ENCODE peak calls at places on chromosomes 5 and 9, in ten cellular contexts. R is AG08395, D is colonic mucosa, I is KBM-7, C is CD14-positive monocyte, L is fibroblast of mammary gland, G is MV-4-11, W is neural progenitor cell, B is dermis microvascular lymphatic vessel endothelial cell, F is Calu3. T is an unnamed sample.
A peak's percentile ranks its signal among the peaks of the same experiment; 100 is the strongest.

GRCh38 chr5:128062172-128062746 is 21.3 kb upstream of the SLC12A2 start:
- DNase-seq in R (peak; percentile 58), D (peak; percentile 53), I (no peak), C (no peak), L (peak; percentile 67), G (no peak), W (no peak), B (no peak), F (peak; percentile 26), T (no peak)

GRCh38 chr5:131965826-131966415 is 20.5 kb upstream of the MEIKIN start:
- DNase-seq in R (no peak), D (no peak), I (no peak), C (no peak), L (no peak), G (no peak), W (no peak), B (no peak), F (no peak), T (no peak)

GRCh38 chr5:40681351-40682311 is 1.9 kb downstream of the PTGER4 start:
- DNase-seq in R (peak; percentile 20), D (peak; percentile 61), I (no peak), C (peak; percentile 65), L (peak; percentile 32), G (peak; percentile 35), W (peak; percentile 63), B (no peak), F (peak; percentile 36), T (no peak)

GRCh38 chr5:168746893-168747640 is 167.9 kb upstream of the PANK3 start:
- DNase-seq in R (no peak), D (no peak), I (no peak), C (no peak), L (no peak), G (no peak), W (no peak), B (no peak), F (no peak), T (no peak)

GRCh38 chr9:135825435-135826187 is 81.7 kb downstream of the CAMSAP1 start:
- DNase-seq in R (no peak), D (no peak), I (no peak), C (no peak), L (no peak), G (no peak), W (no peak), B (no peak), F (no peak), T (no peak)

GRCh38 chr5:83277154-83277553 is 194.4 kb upstream of the VCAN start:
- DNase-seq in R (no peak), D (no peak), I (no peak), C (no peak), L (no peak), G (no peak), W (no peak), B (no peak), F (no peak), T (no peak)

GRCh38 chr5:106510321-106510720 is 1160.4 kb downstream of the EFNA5 start:
- DNase-seq in R (no peak), D (no peak), I (no peak), C (no peak), L (no peak), G (no peak), W (no peak), B (no peak), F (no peak), T (no peak)

GRCh38 chr9:133113928-133114351 is 7.1 kb downstream of the RALGDS start:
- DNase-seq in R (no peak), D (no peak), I (no peak), C (no peak), L (no peak), G (peak; percentile 42), W (no peak), B (no peak), F (no peak), T (no peak)

GRCh38 chr5:94031631-94032030 is 290.2 kb upstream of the POU5F2 start:
- DNase-seq in R (peak; percentile 14), D (no peak), I (no peak), C (no peak), L (peak; percentile 58), G (no peak), W (no peak), B (no peak), F (no peak), T (no peak)

GRCh38 chr5:4563400-4563799 is 576.7 kb upstream of the ADAMTS16 start:
- DNase-seq in R (no peak), D (no peak), I (no peak), C (no peak), L (peak; percentile 5), G (peak; percentile 43), W (peak; percentile 85), B (no peak), F (no peak), T (peak; percentile 22)

GRCh38 chr9:131289301-131290038 is at the start of gene PLPP7:
- DNase-seq in R (peak; percentile 91), D (no peak), I (no peak), C (no peak), L (peak; percentile 90), G (peak; percentile 42), W (peak; percentile 69), B (peak; percentile 6), F (no peak), T (peak; percentile 10)

GRCh38 chr9:105725370-105725769 is 31.0 kb downstream of the TMEM38B start:
- DNase-seq in R (no peak), D (no peak), I (no peak), C (no peak), L (no peak), G (no peak), W (no peak), B (no peak), F (no peak), T (no peak)

GRCh38 chr5:10860645-10861455 is 99.8 kb upstream of the DAP start:
- DNase-seq in R (peak; percentile 42), D (no peak), I (no peak), C (no peak), L (peak; percentile 43), G (no peak), W (no peak), B (no peak), F (no peak), T (no peak)

GRCh38 chr5:78545406-78545805 is 103.2 kb downstream of the LHFPL2 start:
- DNase-seq in R (no peak), D (no peak), I (no peak), C (no peak), L (no peak), G (no peak), W (no peak), B (no peak), F (no peak), T (no peak)

GRCh38 chr5:66242050-66242449 is 98.0 kb downstream of the SREK1 start:
- DNase-seq in R (no peak), D (no peak), I (no peak), C (no peak), L (no peak), G (no peak), W (no peak), B (no peak), F (no peak), T (no peak)

GRCh38 chr5:103119067-103119764 is 722 bp downstream of the GIN1 start:
- DNase-seq in R (no peak), D (no peak), I (peak; percentile 28), C (no peak), L (peak; percentile 17), G (peak; percentile 48), W (no peak), B (no peak), F (no peak), T (no peak)

GRCh38 chr5:456351-457194 is 13.6 kb downstream of the EXOC3 start:
- DNase-seq in R (no peak), D (no peak), I (no peak), C (peak; percentile 41), L (no peak), G (no peak), W (no peak), B (peak; percentile 55), F (no peak), T (no peak)

GRCh38 chr9:126337690-126338426 is 11.2 kb downstream of the MVB12B start:
- DNase-seq in R (no peak), D (peak; percentile 17), I (no peak), C (no peak), L (no peak), G (no peak), W (no peak), B (no peak), F (no peak), T (no peak)

GRCh38 chr5:115423541-115423940 is 121.0 kb downstream of the FEM1C start:
- DNase-seq in R (no peak), D (peak; percentile 70), I (no peak), C (no peak), L (no peak), G (no peak), W (peak; percentile 28), B (no peak), F (peak; percentile 44), T (no peak)

GRCh38 chr9:109469646-109470358 is 28.3 kb downstream of the PTPN3 start:
- DNase-seq in R (peak; percentile 81), D (peak; percentile 75), I (peak; percentile 87), C (no peak), L (peak; percentile 82), G (peak; percentile 71), W (peak; percentile 77), B (peak; percentile 69), F (peak; percentile 74), T (peak; percentile 71)

GRCh38 chr5:36932056-36932455 is 55.5 kb downstream of the NIPBL start:
- DNase-seq in R (no peak), D (no peak), I (no peak), C (no peak), L (no peak), G (no peak), W (no peak), B (no peak), F (no peak), T (no peak)

GRCh38 chr5:101390317-101390908 is 487.3 kb upstream of the ST8SIA4 start:
- DNase-seq in R (peak; percentile 1), D (peak; percentile 23), I (peak; percentile 77), C (no peak), L (peak; percentile 78), G (peak; percentile 28), W (peak; percentile 82), B (peak; percentile 6), F (peak; percentile 40), T (peak; percentile 51)

GRCh38 chr5:133992429-133993151 is 12.2 kb downstream of the VDAC1 start:
- DNase-seq in R (no peak), D (no peak), I (no peak), C (no peak), L (no peak), G (no peak), W (no peak), B (no peak), F (no peak), T (no peak)

GRCh38 chr5:108681079-108681921 is 66.4 kb upstream of the FER start:
- DNase-seq in R (peak; percentile 70), D (peak; percentile 53), I (peak; percentile 71), C (no peak), L (peak; percentile 78), G (peak; percentile 54), W (peak; percentile 71), B (peak; percentile 56), F (peak; percentile 57), T (peak; percentile 73)

GRCh38 chr5:82707741-82708140 is 369.5 kb downstream of the TMEM167A start:
- DNase-seq in R (no peak), D (no peak), I (no peak), C (no peak), L (no peak), G (no peak), W (no peak), B (no peak), F (no peak), T (no peak)

GRCh38 chr5:39274388-39275085 is 55.2 kb upstream of the FYB1 start:
- DNase-seq in R (no peak), D (no peak), I (peak; percentile 75), C (no peak), L (no peak), G (peak; percentile 77), W (no peak), B (no peak), F (no peak), T (no peak)

GRCh38 chr9:86801246-86801645 is 146.1 kb downstream of the GAS1 start:
- DNase-seq in R (peak; percentile 19), D (no peak), I (no peak), C (no peak), L (peak; percentile 31), G (no peak), W (no peak), B (no peak), F (no peak), T (peak; percentile 49)

GRCh38 chr9:114273461-114273881 is 49.4 kb upstream of the ORM1 start:
- DNase-seq in R (no peak), D (no peak), I (no peak), C (no peak), L (no peak), G (no peak), W (no peak), B (no peak), F (no peak), T (no peak)

T was measured in fibroblast of the conjunctiva.